ENCODE peak calls at places on chromosomes 3 and 15, in five cellular contexts. One of them, this sample, is unnamed.
A peak's percentile ranks its signal among the peaks of the same experiment; 100 is the strongest.

GRCh38 chr3:77042892-77043291 is 3.0 kb downstream of the ROBO2 start:
- DNase-seq in neural progenitor cell: peak; percentile 26
- DNase-seq in cardiac muscle cell: peak; percentile 27
- DNase-seq in K562: no peak
- DNase-seq in BE2C: peak; percentile 15
- DNase-seq in this sample: peak; percentile 23

GRCh38 chr3:129549006-129549800 is 6.2 kb downstream of the H1-8 start:
- DNase-seq in K562: no peak
- DNase-seq in BE2C: no peak
- DNase-seq in cardiac muscle cell: no peak
- DNase-seq in neural progenitor cell: no peak
- DNase-seq in this sample: no peak

GRCh38 chr3:156803949-156804741 is 22.0 kb upstream of the LEKR1 start:
- DNase-seq in cardiac muscle cell: no peak
- DNase-seq in neural progenitor cell: no peak
- DNase-seq in BE2C: no peak
- DNase-seq in K562: no peak
- DNase-seq in this sample: no peak

GRCh38 chr3:107525101-107525953 is 2.6 kb downstream of the BBX start:
- DNase-seq in neural progenitor cell: peak; percentile 49
- DNase-seq in K562: peak; percentile 9
- DNase-seq in cardiac muscle cell: peak; percentile 30
- DNase-seq in BE2C: peak; percentile 35
- DNase-seq in this sample: peak; percentile 62

GRCh38 chr3:125651246-125651645 is 55.9 kb upstream of the OSBPL11 start:
- DNase-seq in K562: no peak
- DNase-seq in cardiac muscle cell: no peak
- DNase-seq in BE2C: no peak
- DNase-seq in neural progenitor cell: no peak
- DNase-seq in this sample: peak; percentile 18

GRCh38 chr3:78919021-78919755 is 848.6 kb downstream of the ROBO1 start:
- DNase-seq in K562: no peak
- DNase-seq in neural progenitor cell: no peak
- DNase-seq in cardiac muscle cell: no peak
- DNase-seq in BE2C: no peak
- DNase-seq in this sample: no peak

GRCh38 chr3:188635258-188636038 is 481.5 kb downstream of the LPP start:
- DNase-seq in K562: no peak
- DNase-seq in neural progenitor cell: no peak
- DNase-seq in cardiac muscle cell: no peak
- DNase-seq in BE2C: no peak
- DNase-seq in this sample: no peak

GRCh38 chr3:128083980-128084674 is 31.9 kb downstream of the SEC61A1 start:
- DNase-seq in cardiac muscle cell: no peak
- DNase-seq in BE2C: no peak
- DNase-seq in neural progenitor cell: no peak
- DNase-seq in K562: no peak
- DNase-seq in this sample: no peak

GRCh38 chr15:39248204-39248603 is 332.7 kb upstream of the THBS1 start:
- DNase-seq in cardiac muscle cell: no peak
- DNase-seq in K562: no peak
- DNase-seq in BE2C: no peak
- DNase-seq in neural progenitor cell: no peak
- DNase-seq in this sample: no peak

GRCh38 chr3:6062226-6063187 is 798.4 kb upstream of the GRM7 start:
- DNase-seq in neural progenitor cell: peak; percentile 7
- DNase-seq in BE2C: no peak
- DNase-seq in cardiac muscle cell: no peak
- DNase-seq in K562: no peak
- DNase-seq in this sample: no peak

GRCh38 chr3:184750684-184751083 is 38.8 kb upstream of the MAGEF1 start:
- DNase-seq in cardiac muscle cell: no peak
- DNase-seq in BE2C: no peak
- DNase-seq in K562: no peak
- DNase-seq in neural progenitor cell: no peak
- DNase-seq in this sample: no peak

GRCh38 chr3:21017115-21017852 is 733.7 kb downstream of the ZNF385D start:
- DNase-seq in neural progenitor cell: peak; percentile 3
- DNase-seq in K562: no peak
- DNase-seq in cardiac muscle cell: no peak
- DNase-seq in BE2C: no peak
- DNase-seq in this sample: peak; percentile 0

GRCh38 chr15:93929375-93930094 is 301.8 kb upstream of the MCTP2 start:
- DNase-seq in BE2C: peak; percentile 23
- DNase-seq in K562: no peak
- DNase-seq in neural progenitor cell: peak; percentile 19
- DNase-seq in cardiac muscle cell: no peak
- DNase-seq in this sample: peak; percentile 12

GRCh38 chr3:167740961-167741587 is 5.6 kb downstream of the SERPINI1 start:
- DNase-seq in neural progenitor cell: peak; percentile 56
- DNase-seq in cardiac muscle cell: peak; percentile 57
- DNase-seq in K562: peak; percentile 53
- DNase-seq in BE2C: peak; percentile 60
- DNase-seq in this sample: peak; percentile 24

GRCh38 chr3:160225181-160226025 is at the start of gene C3orf80:
- DNase-seq in BE2C: peak; percentile 83
- DNase-seq in K562: peak; percentile 70
- DNase-seq in cardiac muscle cell: peak; percentile 79
- DNase-seq in neural progenitor cell: peak; percentile 85
- DNase-seq in this sample: peak; percentile 83

GRCh38 chr3:189942948-189943347 is 177.7 kb downstream of the P3H2 start:
- DNase-seq in BE2C: no peak
- DNase-seq in neural progenitor cell: no peak
- DNase-seq in K562: no peak
- DNase-seq in cardiac muscle cell: no peak
- DNase-seq in this sample: no peak

GRCh38 chr3:170980399-170980798 is 46.1 kb downstream of the SLC2A2 start:
- DNase-seq in cardiac muscle cell: no peak
- DNase-seq in K562: no peak
- DNase-seq in BE2C: no peak
- DNase-seq in neural progenitor cell: no peak
- DNase-seq in this sample: no peak

GRCh38 chr15:48975713-48976419 is 12.1 kb upstream of the SHC4 start:
- DNase-seq in neural progenitor cell: peak; percentile 95
- DNase-seq in BE2C: peak; percentile 91
- DNase-seq in cardiac muscle cell: peak; percentile 90
- DNase-seq in K562: peak; percentile 84
- DNase-seq in this sample: peak; percentile 92

GRCh38 chr3:195102609-195103467 is 168.1 kb downstream of the XXYLT1 start:
- DNase-seq in BE2C: no peak
- DNase-seq in K562: peak; percentile 51
- DNase-seq in cardiac muscle cell: no peak
- DNase-seq in neural progenitor cell: no peak
- DNase-seq in this sample: no peak

GRCh38 chr3:115683305-115683704 is 60.0 kb downstream of the GAP43 start:
- DNase-seq in BE2C: no peak
- DNase-seq in cardiac muscle cell: no peak
- DNase-seq in K562: no peak
- DNase-seq in neural progenitor cell: no peak
- DNase-seq in this sample: no peak

GRCh38 chr3:197259096-197259495 is 39.3 kb downstream of the DLG1 start:
- DNase-seq in cardiac muscle cell: no peak
- DNase-seq in neural progenitor cell: no peak
- DNase-seq in K562: no peak
- DNase-seq in BE2C: no peak
- DNase-seq in this sample: no peak
- H3K4me3 ChIP-seq in cardiac muscle cell: no peak overlapping the region
- H3K4me3 ChIP-seq in neural progenitor cell: no peak overlapping the region
- H3K4me3 ChIP-seq in K562: no peak overlapping the region
- H3K4me3 ChIP-seq in BE2C: no peak overlapping the region
- H3K4me3 ChIP-seq in this sample: no peak overlapping the region

GRCh38 chr3:66394261-66395249 is 106.3 kb downstream of the LRIG1 start:
- DNase-seq in K562: peak; percentile 20
- DNase-seq in BE2C: no peak
- DNase-seq in neural progenitor cell: no peak
- DNase-seq in cardiac muscle cell: no peak
- DNase-seq in this sample: no peak
- H3K36me3 ChIP-seq in K562: no peaks in the 10 kb centered on the region
- H3K36me3 ChIP-seq in BE2C: no peaks in the 10 kb centered on the region
- H3K36me3 ChIP-seq in neural progenitor cell: peaks cover 31% of the 10 kb centered on the region
- H3K36me3 ChIP-seq in cardiac muscle cell: peaks cover 15% of the 10 kb centered on the region
- H3K36me3 ChIP-seq in this sample: peaks cover 46% of the 10 kb centered on the region

DNA sequence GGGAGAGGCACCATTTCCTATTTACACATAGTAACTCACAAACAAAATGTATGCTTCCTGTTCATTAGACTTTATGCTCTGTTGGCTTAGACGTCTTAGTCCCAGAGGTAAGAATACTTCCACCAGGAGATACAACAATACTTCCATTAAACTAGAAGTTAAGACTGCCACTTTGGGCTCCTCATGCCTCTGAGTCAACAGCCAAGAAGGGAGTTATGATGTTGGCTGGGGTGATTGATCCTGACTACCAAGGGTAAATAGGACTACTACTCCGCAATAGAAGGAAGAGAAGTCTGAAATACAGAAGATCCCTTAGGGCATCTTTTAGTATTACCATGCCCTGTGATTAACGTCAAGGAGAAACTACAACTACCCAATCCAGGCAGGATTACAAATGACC is 43.5 kb upstream of the ABI3BP start:
- DNase-seq in cardiac muscle cell: no peak
- DNase-seq in K562: no peak
- DNase-seq in neural progenitor cell: no peak
- DNase-seq in BE2C: no peak
- DNase-seq in this sample: no peak
- H3K4me3 ChIP-seq in cardiac muscle cell: no peak overlapping the region
- H3K4me3 ChIP-seq in K562: no peak overlapping the region
- H3K4me3 ChIP-seq in neural progenitor cell: no peak overlapping the region
- H3K4me3 ChIP-seq in BE2C: no peak overlapping the region
- H3K4me3 ChIP-seq in this sample: no peak overlapping the region

GRCh38 chr3:10306156-10306555 is 13.4 kb upstream of the GHRL start:
- DNase-seq in neural progenitor cell: no peak
- DNase-seq in K562: no peak
- DNase-seq in cardiac muscle cell: no peak
- DNase-seq in BE2C: no peak
- DNase-seq in this sample: no peak
- H3K36me3 ChIP-seq in neural progenitor cell: peaks cover 6% of the 10 kb centered on the region
- H3K36me3 ChIP-seq in K562: peaks cover 94% of the 10 kb centered on the region
- H3K36me3 ChIP-seq in cardiac muscle cell: peaks cover 65% of the 10 kb centered on the region
- H3K36me3 ChIP-seq in BE2C: peaks cover 15% of the 10 kb centered on the region
- H3K36me3 ChIP-seq in this sample: peaks cover 51% of the 10 kb centered on the region

GRCh38 chr15:51825701-51826100 is 3.8 kb upstream of the TMOD3 start:
- DNase-seq in cardiac muscle cell: no peak
- DNase-seq in BE2C: no peak
- DNase-seq in neural progenitor cell: no peak
- DNase-seq in K562: no peak
- DNase-seq in this sample: no peak

GRCh38 chr15:51830279-51830806 is 890 bp downstream of the TMOD3 start:
- DNase-seq in cardiac muscle cell: peak; percentile 45
- DNase-seq in K562: no peak
- DNase-seq in BE2C: no peak
- DNase-seq in neural progenitor cell: no peak
- DNase-seq in this sample: no peak

GRCh38 chr15:51833782-51834181 is 4.3 kb downstream of the TMOD3 start:
- DNase-seq in cardiac muscle cell: no peak
- DNase-seq in neural progenitor cell: no peak
- DNase-seq in BE2C: no peak
- DNase-seq in K562: no peak
- DNase-seq in this sample: no peak

GRCh38 chr15:51829360-51830278 is at the start of gene TMOD3:
- DNase-seq in BE2C: peak; percentile 95
- DNase-seq in neural progenitor cell: peak; percentile 96
- DNase-seq in cardiac muscle cell: peak; percentile 93
- DNase-seq in K562: peak; percentile 94
- DNase-seq in this sample: peak; percentile 95

GRCh38 chr15:51828621-51829359 is 663 bp upstream of the TMOD3 start:
- DNase-seq in cardiac muscle cell: no peak
- DNase-seq in BE2C: no peak
- DNase-seq in K562: peak; percentile 80
- DNase-seq in neural progenitor cell: no peak
- DNase-seq in this sample: no peak
- H3K4me3 ChIP-seq in cardiac muscle cell: no peak overlapping the region
- H3K4me3 ChIP-seq in BE2C: peak overlapping the region; percentile 93
- H3K4me3 ChIP-seq in K562: peak overlapping the region; percentile 91
- H3K4me3 ChIP-seq in neural progenitor cell: no peak overlapping the region
- H3K4me3 ChIP-seq in this sample: no peak overlapping the region

GRCh38 chr3:51642462-51642861 is 28.6 kb upstream of the TEX264 start:
- DNase-seq in BE2C: no peak
- DNase-seq in neural progenitor cell: no peak
- DNase-seq in cardiac muscle cell: peak; percentile 6
- DNase-seq in K562: no peak
- DNase-seq in this sample: no peak

DNA sequence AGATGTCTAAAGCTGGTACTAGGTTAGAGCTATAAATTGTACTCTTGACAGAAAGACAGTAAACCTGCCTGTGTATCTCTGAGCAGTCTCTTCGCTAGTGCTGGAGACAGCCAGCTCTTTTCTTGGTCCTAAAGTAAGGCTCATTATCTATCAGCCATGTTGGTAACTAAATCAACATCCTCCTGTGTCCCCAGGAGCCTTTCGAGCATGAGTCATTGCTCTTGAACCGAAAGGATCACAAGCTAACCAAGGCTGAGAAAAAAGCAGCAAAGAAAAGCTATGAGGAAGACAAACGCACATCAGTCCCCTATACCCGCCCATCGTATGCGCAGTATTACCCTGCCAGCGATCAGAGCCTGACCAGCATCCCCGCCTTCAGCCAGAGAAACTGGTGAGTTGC is 25.0 kb upstream of the TEX264 start:
- DNase-seq in K562: no peak
- DNase-seq in BE2C: no peak
- DNase-seq in neural progenitor cell: no peak
- DNase-seq in cardiac muscle cell: no peak
- DNase-seq in this sample: no peak
- H3K36me3 ChIP-seq in K562: peaks cover 48% of the 10 kb centered on the region
- H3K36me3 ChIP-seq in BE2C: peaks cover 15% of the 10 kb centered on the region
- H3K36me3 ChIP-seq in neural progenitor cell: peaks cover 20% of the 10 kb centered on the region
- H3K36me3 ChIP-seq in cardiac muscle cell: peaks cover 68% of the 10 kb centered on the region
- H3K36me3 ChIP-seq in this sample: peaks cover 35% of the 10 kb centered on the region

GRCh38 chr15:77066961-77067690 is 3.8 kb downstream of the TSPAN3 start:
- DNase-seq in K562: no peak
- DNase-seq in cardiac muscle cell: no peak
- DNase-seq in neural progenitor cell: no peak
- DNase-seq in BE2C: no peak
- DNase-seq in this sample: no peak

GRCh38 chr15:77068633-77069032 is 2.3 kb downstream of the TSPAN3 start:
- DNase-seq in cardiac muscle cell: no peak
- DNase-seq in K562: no peak
- DNase-seq in neural progenitor cell: no peak
- DNase-seq in BE2C: no peak
- DNase-seq in this sample: no peak

GRCh38 chr15:77070180-77070499 is 769 bp downstream of the TSPAN3 start:
- DNase-seq in K562: no peak
- DNase-seq in cardiac muscle cell: no peak
- DNase-seq in neural progenitor cell: no peak
- DNase-seq in BE2C: no peak
- DNase-seq in this sample: no peak

GRCh38 chr15:77069521-77070121 is 1.3 kb downstream of the TSPAN3 start:
- DNase-seq in cardiac muscle cell: peak; percentile 32
- DNase-seq in neural progenitor cell: no peak
- DNase-seq in BE2C: no peak
- DNase-seq in K562: no peak
- DNase-seq in this sample: no peak

GRCh38 chr15:77067691-77068367 is 3.1 kb downstream of the TSPAN3 start:
- DNase-seq in cardiac muscle cell: no peak
- DNase-seq in neural progenitor cell: no peak
- DNase-seq in K562: no peak
- DNase-seq in BE2C: no peak
- DNase-seq in this sample: no peak
- H3K4me3 ChIP-seq in cardiac muscle cell: no peak overlapping the region
- H3K4me3 ChIP-seq in neural progenitor cell: no peak overlapping the region
- H3K4me3 ChIP-seq in K562: no peak overlapping the region
- H3K4me3 ChIP-seq in BE2C: no peak overlapping the region
- H3K4me3 ChIP-seq in this sample: no peak overlapping the region